ENCODE peak calls at places on chromosomes 1 and 21, in eight cellular contexts. K, R, X, U, P, D, A and W are unnamed samples.

GRCh38 chr1:201119826-201120225 is 7.2 kb downstream of the ASCL5 start:
- DNase-seq in K (no peak), R (no peak), X (no peak), U (no peak), P (no peak), D (no peak), A (no peak), W (no peak)

GRCh38 chr1:206503591-206504362 is 3.6 kb upstream of the RASSF5 start:
- DNase-seq in K (peak), R (peak), X (no peak), U (no peak), P (no peak), D (peak), A (no peak), W (peak)

GRCh38 chr1:99648107-99648506 is 2.2 kb downstream of the PALMD start:
- DNase-seq in K (peak), R (no peak), X (no peak), U (no peak), P (peak), D (peak), A (no peak), W (no peak)

GRCh38 chr1:202952818-202953217 is 5.3 kb downstream of the ADIPOR1 start:
- DNase-seq in K (peak), R (peak), X (no peak), U (no peak), P (no peak), D (peak), A (peak), W (no peak)

GRCh38 chr21:24225432-24225831 is 1381.8 kb downstream of the MRPL39 start:
- DNase-seq in K (no peak), R (peak), X (no peak), U (no peak), P (no peak), D (peak), A (no peak), W (peak)

GRCh38 chr1:178933709-178934573 is 63.1 kb upstream of the ANGPTL1 start:
- DNase-seq in K (no peak), R (no peak), X (no peak), U (no peak), P (no peak), D (no peak), A (no peak), W (no peak)

GRCh38 chr1:154483941-154484803 is 17.8 kb upstream of the TDRD10 start:
- DNase-seq in K (peak), R (peak), X (no peak), U (peak), P (no peak), D (peak), A (no peak), W (peak)

GRCh38 chr1:201260236-201260591 is 23.1 kb upstream of the PKP1 start:
- DNase-seq in K (no peak), R (no peak), X (no peak), U (no peak), P (no peak), D (no peak), A (no peak), W (no peak)

GRCh38 chr1:185775505-185775904 is 41.3 kb downstream of the HMCN1 start:
- DNase-seq in K (no peak), R (no peak), X (no peak), U (no peak), P (no peak), D (no peak), A (no peak), W (no peak)

GRCh38 chr1:102732927-102733326 is 375.4 kb downstream of the COL11A1 start:
- DNase-seq in K (no peak), R (peak), X (no peak), U (no peak), P (no peak), D (no peak), A (no peak), W (no peak)

GRCh38 chr1:44237721-44238457 is 24.6 kb downstream of the DMAP1 start:
- DNase-seq in K (no peak), R (peak), X (no peak), U (no peak), P (peak), D (no peak), A (no peak), W (no peak)

GRCh38 chr1:232340448-232340847 is 289.5 kb downstream of the SIPA1L2 start:
- DNase-seq in K (no peak), R (no peak), X (no peak), U (no peak), P (no peak), D (no peak), A (no peak), W (no peak)

GRCh38 chr1:168693197-168693871 is 35.7 kb downstream of the DPT start:
- DNase-seq in K (peak), R (no peak), X (no peak), U (no peak), P (no peak), D (no peak), A (no peak), W (no peak)

GRCh38 chr1:55490556-55490955 is 275.4 kb upstream of the USP24 start:
- DNase-seq in K (no peak), R (no peak), X (no peak), U (no peak), P (no peak), D (peak), A (no peak), W (no peak)

GRCh38 chr1:228783415-228784045 is 48.3 kb downstream of the RHOU start:
- DNase-seq in K (no peak), R (no peak), X (no peak), U (no peak), P (no peak), D (no peak), A (no peak), W (no peak)

GRCh38 chr1:40317394-40318074 is 448 bp upstream of the COL9A2 start:
- DNase-seq in K (no peak), R (no peak), X (no peak), U (no peak), P (no peak), D (no peak), A (peak), W (no peak)

GRCh38 chr21:15766952-15767603 is 37.3 kb downstream of the USP25 start:
- DNase-seq in K (no peak), R (no peak), X (no peak), U (no peak), P (no peak), D (no peak), A (no peak), W (no peak)

GRCh38 chr1:156927215-156928042 is 7.0 kb downstream of the LRRC71 start:
- DNase-seq in K (peak), R (peak), X (no peak), U (peak), P (peak), D (peak), A (no peak), W (peak)

GRCh38 chr1:27356628-27357280 is 10.0 kb downstream of the MAP3K6 start:
- DNase-seq in K (no peak), R (no peak), X (no peak), U (no peak), P (no peak), D (no peak), A (no peak), W (no peak)

GRCh38 chr21:46161800-46162592 is 6.6 kb upstream of the FTCD start:
- DNase-seq in K (no peak), R (no peak), X (no peak), U (peak), P (peak), D (peak), A (no peak), W (no peak)

GRCh38 chr21:41659791-41660560 is 106.9 kb downstream of the RIPK4 start:
- DNase-seq in K (peak), R (peak), X (no peak), U (no peak), P (peak), D (no peak), A (no peak), W (peak)

GRCh38 chr1:22331618-22332017 is 120.0 kb upstream of the ZBTB40 start:
- DNase-seq in K (no peak), R (no peak), X (no peak), U (no peak), P (no peak), D (no peak), A (no peak), W (no peak)

GRCh38 chr1:182955596-182956588 is 2.9 kb upstream of the SHCBP1L start:
- DNase-seq in K (no peak), R (peak), X (no peak), U (no peak), P (peak), D (peak), A (no peak), W (peak)

GRCh38 chr21:30248844-30249243 is 32.9 kb upstream of the CLDN8 start:
- DNase-seq in K (no peak), R (no peak), X (no peak), U (no peak), P (no peak), D (peak), A (no peak), W (no peak)

GRCh38 chr1:215114154-215114933 is 31.8 kb downstream of the KCNK2 start:
- DNase-seq in K (peak), R (peak), X (no peak), U (no peak), P (no peak), D (peak), A (no peak), W (peak)

GRCh38 chr1:158071106-158071505 is 77.7 kb downstream of the KIRREL1 start:
- DNase-seq in K (no peak), R (peak), X (no peak), U (no peak), P (no peak), D (no peak), A (no peak), W (no peak)

GRCh38 chr1:182299728-182300581 is 91.6 kb downstream of the GLUL start:
- DNase-seq in K (peak), R (peak), X (no peak), U (no peak), P (no peak), D (peak), A (peak), W (peak)

GRCh38 chr1:30111431-30111830 is 612.0 kb downstream of the MATN1 start:
- DNase-seq in K (peak), R (peak), X (peak), U (no peak), P (peak), D (peak), A (peak), W (no peak)

GRCh38 chr1:10966233-10966632 is 46.2 kb upstream of the TARDBP start:
- DNase-seq in K (no peak), R (no peak), X (no peak), U (no peak), P (no peak), D (no peak), A (no peak), W (no peak)

GRCh38 chr1:19979494-19979977 is at the start of gene PLA2G2A:
- DNase-seq in K (no peak), R (no peak), X (no peak), U (no peak), P (no peak), D (no peak), A (no peak), W (no peak)

GRCh38 chr1:89358287-89358893 is 5.5 kb upstream of the GBP6 start:
- DNase-seq in K (peak), R (peak), X (no peak), U (peak), P (peak), D (peak), A (peak), W (peak)

GRCh38 chr1:231176421-231176820 is 14.6 kb downstream of the TRIM67 start:
- DNase-seq in K (no peak), R (no peak), X (no peak), U (no peak), P (no peak), D (no peak), A (no peak), W (no peak)

GRCh38 chr21:42466700-42467612 is 29.1 kb downstream of the RSPH1 start:
- DNase-seq in K (peak), R (peak), X (no peak), U (no peak), P (no peak), D (peak), A (peak), W (peak)

GRCh38 chr1:7562729-7563605 is 208.1 kb upstream of the VAMP3 start:
- DNase-seq in K (no peak), R (no peak), X (no peak), U (no peak), P (no peak), D (no peak), A (no peak), W (no peak)

GRCh38 chr1:220013497-220013896 is 32.8 kb downstream of the EPRS1 start:
- DNase-seq in K (no peak), R (peak), X (no peak), U (no peak), P (no peak), D (no peak), A (no peak), W (no peak)

GRCh38 chr1:161032409-161032808 is 6.4 kb downstream of the TSTD1 start:
- DNase-seq in K (no peak), R (no peak), X (no peak), U (no peak), P (no peak), D (no peak), A (no peak), W (no peak)

GRCh38 chr1:202329891-202330290 is 11.8 kb downstream of the UBE2T start:
- DNase-seq in K (no peak), R (no peak), X (no peak), U (no peak), P (no peak), D (no peak), A (no peak), W (no peak)

GRCh38 chr1:71717186-71717585 is 565.2 kb downstream of the NEGR1 start:
- DNase-seq in K (no peak), R (no peak), X (no peak), U (no peak), P (no peak), D (no peak), A (no peak), W (no peak)

GRCh38 chr1:8817413-8818324 is at the start of gene RERE:
- DNase-seq in K (peak), R (peak), X (peak), U (peak), P (peak), D (peak), A (peak), W (peak)